ENCODE peak calls at places on chromosomes 16 and 17, in nine cellular contexts. D is LHCN-M2, X is NB4, M is HFFc6, B is retina, L is HuH-7, I is substantia nigra, O is left kidney, C is AG08395. G is an unnamed sample.
A peak's percentile ranks its signal among the peaks of the same experiment; 100 is the strongest.

GRCh38 chr17:7220593-7221280 is 999 bp downstream of the ACADVL start:
- DNase-seq in O (peak; percentile 69), I (peak; percentile 64), L (no peak), B (no peak), M (peak; percentile 56), D (peak; percentile 68), X (peak; percentile 77), C (peak; percentile 47), G (no peak)

GRCh38 chr16:72404299-72404698 is 232.3 kb upstream of the PMFBP1 start:
- DNase-seq in C (no peak), D (peak; percentile 69), B (no peak), M (peak; percentile 36), O (no peak), L (no peak), X (no peak), I (no peak), G (no peak)

GRCh38 chr16:27083861-27084261 is 17.1 kb downstream of the C16orf82 start:
- DNase-seq in X (no peak), C (peak; percentile 10), I (peak; percentile 2), B (no peak), O (peak; percentile 71), D (no peak), M (no peak), L (no peak), G (no peak)

GRCh38 chr17:50487213-50488096 is 8.8 kb downstream of the RSAD1 start:
- DNase-seq in O (no peak), C (peak; percentile 31), M (peak; percentile 9), D (no peak), I (no peak), X (no peak), B (no peak), L (no peak), G (no peak)

GRCh38 chr16:73404001-73404400 is 356.1 kb upstream of the ZFHX3 start:
- DNase-seq in X (no peak), C (no peak), M (no peak), I (no peak), O (peak; percentile 47), L (no peak), B (no peak), D (no peak), G (no peak)

GRCh38 chr16:79902351-79902750 is 301.8 kb upstream of the MAF start:
- DNase-seq in I (no peak), L (no peak), D (no peak), X (no peak), M (no peak), B (no peak), C (no peak), O (no peak), G (no peak)

GRCh38 chr17:40157972-40158371 is 17.6 kb downstream of the CASC3 start:
- DNase-seq in C (no peak), L (no peak), B (no peak), M (no peak), I (no peak), O (no peak), D (peak; percentile 9), X (peak; percentile 55), G (no peak)

GRCh38 chr17:39664581-39665561 is at the start of gene TCAP:
- DNase-seq in M (no peak), D (no peak), L (no peak), C (no peak), X (no peak), I (no peak), O (no peak), B (no peak), G (no peak)

GRCh38 chr17:18229771-18230170 is 4.3 kb downstream of the LLGL1 start:
- DNase-seq in I (no peak), L (no peak), X (no peak), O (no peak), C (no peak), M (no peak), D (no peak), B (peak; percentile 24), G (no peak)

GRCh38 chr16:73049051-73049910 is 1.4 kb upstream of the ZFHX3 start:
- DNase-seq in I (no peak), C (no peak), X (no peak), B (peak; percentile 52), L (no peak), D (no peak), O (peak; percentile 27), M (no peak), G (no peak)

GRCh38 chr16:77782694-77783093 is 5.7 kb upstream of the VAT1L start:
- DNase-seq in C (peak; percentile 30), B (no peak), L (peak; percentile 42), X (peak; percentile 79), I (no peak), O (no peak), M (no peak), D (no peak), G (no peak)

GRCh38 chr16:18003033-18003432 is 333.5 kb downstream of the NPIPA8 start:
- DNase-seq in L (no peak), M (no peak), D (no peak), X (no peak), O (no peak), B (no peak), C (no peak), I (no peak), G (no peak)

GRCh38 chr17:17077861-17078732 is 35.8 kb downstream of the MPRIP start:
- DNase-seq in L (peak; percentile 57), B (no peak), O (no peak), I (no peak), C (no peak), D (no peak), X (no peak), M (no peak), G (no peak)

GRCh38 chr16:17367034-17367433 is 103.7 kb downstream of the XYLT1 start:
- DNase-seq in D (no peak), O (no peak), I (no peak), L (no peak), C (no peak), B (no peak), X (no peak), M (no peak), G (no peak)

GRCh38 chr17:80738987-80739730 is 194.5 kb downstream of the RPTOR start:
- DNase-seq in O (peak; percentile 70), M (no peak), X (no peak), L (no peak), C (no peak), D (no peak), B (no peak), I (no peak), G (no peak)